ENCODE peak calls at places on chromosomes 3 and 15, in nine cellular contexts. One of them, this sample, is unnamed.

GRCh38 chr15:100468265-100468664 is 60.5 kb downstream of the CERS3 start:
- DNase-seq in sigmoid colon: no peak
- DNase-seq in fibroblast of villous mesenchyme: peak
- DNase-seq in head of caudate nucleus: no peak
- DNase-seq in GM03348: no peak
- DNase-seq in Daoy: peak
- DNase-seq in globus pallidus: no peak
- DNase-seq in AG04449: no peak
- DNase-seq in SK-N-DZ: no peak
- DNase-seq in this sample: no peak

GRCh38 chr3:74135808-74136207 is 478.7 kb downstream of the CNTN3 start:
- DNase-seq in sigmoid colon: no peak
- DNase-seq in fibroblast of villous mesenchyme: no peak
- DNase-seq in head of caudate nucleus: no peak
- DNase-seq in GM03348: no peak
- DNase-seq in Daoy: no peak
- DNase-seq in globus pallidus: no peak
- DNase-seq in AG04449: no peak
- DNase-seq in SK-N-DZ: no peak
- DNase-seq in this sample: no peak

GRCh38 chr3:95289295-95289694 is 1226.4 kb downstream of the NSUN3 start:
- DNase-seq in sigmoid colon: no peak
- DNase-seq in fibroblast of villous mesenchyme: peak
- DNase-seq in head of caudate nucleus: no peak
- DNase-seq in GM03348: no peak
- DNase-seq in Daoy: no peak
- DNase-seq in globus pallidus: no peak
- DNase-seq in AG04449: peak
- DNase-seq in SK-N-DZ: no peak
- DNase-seq in this sample: no peak

GRCh38 chr15:60528530-60528929 is 49.6 kb upstream of the ICE2 start:
- DNase-seq in sigmoid colon: no peak
- DNase-seq in fibroblast of villous mesenchyme: peak
- DNase-seq in head of caudate nucleus: no peak
- DNase-seq in GM03348: no peak
- DNase-seq in Daoy: peak
- DNase-seq in globus pallidus: no peak
- DNase-seq in AG04449: no peak
- DNase-seq in SK-N-DZ: no peak
- DNase-seq in this sample: no peak

GRCh38 chr3:136562031-136562430 is 190.1 kb downstream of the STAG1 start:
- DNase-seq in sigmoid colon: no peak
- DNase-seq in fibroblast of villous mesenchyme: no peak
- DNase-seq in head of caudate nucleus: no peak
- DNase-seq in GM03348: no peak
- DNase-seq in Daoy: no peak
- DNase-seq in globus pallidus: no peak
- DNase-seq in AG04449: no peak
- DNase-seq in SK-N-DZ: no peak
- DNase-seq in this sample: no peak

GRCh38 chr3:170278632-170279031 is 56.4 kb downstream of the PRKCI start:
- DNase-seq in sigmoid colon: no peak
- DNase-seq in fibroblast of villous mesenchyme: no peak
- DNase-seq in head of caudate nucleus: no peak
- DNase-seq in GM03348: no peak
- DNase-seq in Daoy: no peak
- DNase-seq in globus pallidus: no peak
- DNase-seq in AG04449: no peak
- DNase-seq in SK-N-DZ: no peak
- DNase-seq in this sample: no peak

GRCh38 chr3:113685124-113685523 is 11.3 kb downstream of the USF3 start:
- DNase-seq in sigmoid colon: no peak
- DNase-seq in fibroblast of villous mesenchyme: no peak
- DNase-seq in head of caudate nucleus: no peak
- DNase-seq in GM03348: no peak
- DNase-seq in Daoy: no peak
- DNase-seq in globus pallidus: no peak
- DNase-seq in AG04449: no peak
- DNase-seq in SK-N-DZ: no peak
- DNase-seq in this sample: no peak

GRCh38 chr15:39434126-39434525 is 146.8 kb upstream of the THBS1 start:
- DNase-seq in sigmoid colon: no peak
- DNase-seq in fibroblast of villous mesenchyme: peak
- DNase-seq in head of caudate nucleus: no peak
- DNase-seq in GM03348: no peak
- DNase-seq in Daoy: no peak
- DNase-seq in globus pallidus: no peak
- DNase-seq in AG04449: no peak
- DNase-seq in SK-N-DZ: no peak
- DNase-seq in this sample: no peak

GRCh38 chr3:31821118-31821517 is 159.9 kb downstream of the OSBPL10 start:
- DNase-seq in sigmoid colon: no peak
- DNase-seq in fibroblast of villous mesenchyme: no peak
- DNase-seq in head of caudate nucleus: no peak
- DNase-seq in GM03348: no peak
- DNase-seq in Daoy: no peak
- DNase-seq in globus pallidus: no peak
- DNase-seq in AG04449: no peak
- DNase-seq in SK-N-DZ: no peak
- DNase-seq in this sample: no peak